ENCODE peak calls at places on chromosomes 7 and 10, in four cellular contexts. J, G, N and Y are unnamed samples.

GRCh38 chr10:91090761-91091529 is 129.5 kb upstream of the PCGF5 start:
- DNase-seq in J (peak; percentile 17), G (no peak), N (no peak), Y (no peak)

GRCh38 chr7:90224204-90224603 is 12.7 kb downstream of the STEAP2 start:
- DNase-seq in J (no peak), G (no peak), N (peak; percentile 85), Y (no peak)

GRCh38 chr7:116628971-116629586 is 42.9 kb upstream of the MET start:
- DNase-seq in J (no peak), G (no peak), N (no peak), Y (no peak)

GRCh38 chr7:26279405-26279804 is 12.3 kb upstream of the SNX10 start:
- DNase-seq in J (no peak), G (no peak), N (no peak), Y (no peak)

GRCh38 chr10:7857259-7857658 is 39.0 kb downstream of the TAF3 start:
- DNase-seq in J (no peak), G (no peak), N (no peak), Y (no peak)

GRCh38 chr7:124022551-124022950 is 10.3 kb downstream of the TMEM229A start:
- DNase-seq in J (no peak), G (no peak), N (no peak), Y (no peak)

GRCh38 chr10:90775351-90776028 is 82.3 kb downstream of the HTR7 start:
- DNase-seq in J (peak; percentile 23), G (no peak), N (peak; percentile 88), Y (no peak)

GRCh38 chr7:94529516-94529915 is 19.9 kb downstream of the CASD1 start:
- DNase-seq in J (peak; percentile 19), G (no peak), N (peak; percentile 49), Y (no peak)

GRCh38 chr10:50512743-50513416 is 110.9 kb downstream of the SGMS1 start:
- DNase-seq in J (no peak), G (no peak), N (no peak), Y (no peak)

GRCh38 chr10:6022693-6023092 is 39.5 kb downstream of the IL2RA start:
- DNase-seq in J (no peak), G (no peak), N (no peak), Y (no peak)

GRCh38 chr10:52778511-52779392 is 6.2 kb upstream of the MBL2 start:
- DNase-seq in J (no peak), G (no peak), N (peak; percentile 65), Y (no peak)

GRCh38 chr7:25565949-25566348 is 337.7 kb upstream of the NPVF start:
- DNase-seq in J (peak; percentile 74), G (peak; percentile 77), N (peak; percentile 55), Y (peak; percentile 87)

GRCh38 chr10:119416855-119417254 is 125.7 kb downstream of the RGS10 start:
- DNase-seq in J (peak; percentile 69), G (peak; percentile 52), N (peak; percentile 70), Y (no peak)

GRCh38 chr10:36367362-36367761 is 725.3 kb upstream of the FZD8 start:
- DNase-seq in J (no peak), G (no peak), N (no peak), Y (no peak)

GRCh38 chr7:50391386-50391785 is 58.8 kb downstream of the FIGNL1 start:
- DNase-seq in J (no peak), G (no peak), N (no peak), Y (no peak)

GRCh38 chr7:98294798-98295382 is 13.4 kb downstream of the BRI3 start:
- DNase-seq in J (peak; percentile 62), G (peak; percentile 55), N (peak; percentile 84), Y (peak; percentile 81)

GRCh38 chr7:142883571-142884284 is 1.8 kb downstream of the TRPV6 start:
- DNase-seq in J (no peak), G (no peak), N (peak; percentile 30), Y (peak; percentile 64)

GRCh38 chr10:71713135-71714040 is 6.2 kb downstream of the C10orf105 start:
- DNase-seq in J (peak; percentile 9), G (no peak), N (peak; percentile 60), Y (no peak)

GRCh38 chr7:66190504-66190857 is 14.7 kb upstream of the TPST1 start:
- DNase-seq in J (no peak), G (no peak), N (no peak), Y (no peak)

GRCh38 chr10:127968659-127969058 is 61.8 kb downstream of the PTPRE start:
- DNase-seq in J (no peak), G (no peak), N (no peak), Y (no peak)

GRCh38 chr7:5500777-5501350 is 77.2 kb upstream of the TNRC18 start:
- DNase-seq in J (no peak), G (no peak), N (no peak), Y (no peak)

GRCh38 chr10:124251317-124251716 is 157.9 kb upstream of the CHST15 start:
- DNase-seq in J (no peak), G (no peak), N (no peak), Y (no peak)

GRCh38 chr7:55286666-55287065 is 78.5 kb upstream of the LANCL2 start:
- DNase-seq in J (no peak), G (no peak), N (no peak), Y (no peak)

GRCh38 chr10:119281581-119282071 is 74.3 kb downstream of the GRK5 start:
- DNase-seq in J (no peak), G (no peak), N (no peak), Y (no peak)

GRCh38 chr7:143304938-143305337 is 11.0 kb upstream of the CLCN1 start:
- DNase-seq in J (no peak), G (no peak), N (no peak), Y (no peak)

GRCh38 chr7:34191766-34192550 is 286.6 kb downstream of the BMPER start:
- DNase-seq in J (no peak), G (peak; percentile 62), N (no peak), Y (no peak)

GRCh38 chr7:154857240-154857639 is 145.7 kb downstream of the PAXIP1 start:
- DNase-seq in J (no peak), G (no peak), N (no peak), Y (no peak)

DNA sequence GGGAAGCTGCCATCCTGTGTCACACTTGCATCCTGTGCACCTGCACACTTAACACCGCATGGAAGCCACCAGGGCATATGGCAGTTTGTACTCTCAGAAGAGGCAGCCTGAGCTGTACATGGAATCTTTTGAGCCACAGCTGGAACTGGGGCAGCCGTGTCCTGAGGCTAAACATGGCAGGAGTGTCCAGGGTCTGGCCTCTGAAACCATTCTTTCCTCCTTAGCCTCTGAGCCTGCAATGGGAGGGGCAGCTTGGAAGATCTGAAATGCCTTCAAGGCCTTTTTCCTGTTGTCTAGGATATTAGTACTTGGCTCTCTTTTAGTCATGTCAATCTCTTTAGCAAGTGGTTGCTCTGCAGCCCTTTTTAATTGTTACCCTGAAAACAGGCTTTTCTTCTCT is 16.4 kb downstream of the PLCE1 start:
- DNase-seq in J (no peak), G (no peak), N (no peak), Y (peak; percentile 50)
- H2BK120ac ChIP-seq in J (no peak overlapping the region), G (no peak overlapping the region), N (no peak overlapping the region), Y (no peak overlapping the region)

GRCh38 chr10:60934215-60935175 is 9.5 kb downstream of the RHOBTB1 start:
- DNase-seq in J (no peak), G (no peak), N (no peak), Y (no peak)

GRCh38 chr10:60942134-60942533 is 1.9 kb downstream of the RHOBTB1 start:
- DNase-seq in J (no peak), G (no peak), N (no peak), Y (no peak)

GRCh38 chr10:60940435-60940834 is 3.5 kb downstream of the RHOBTB1 start:
- DNase-seq in J (no peak), G (no peak), N (no peak), Y (no peak)

GRCh38 chr10:60937022-60937421 is 7.0 kb downstream of the RHOBTB1 start:
- DNase-seq in J (no peak), G (no peak), N (no peak), Y (no peak)

DNA sequence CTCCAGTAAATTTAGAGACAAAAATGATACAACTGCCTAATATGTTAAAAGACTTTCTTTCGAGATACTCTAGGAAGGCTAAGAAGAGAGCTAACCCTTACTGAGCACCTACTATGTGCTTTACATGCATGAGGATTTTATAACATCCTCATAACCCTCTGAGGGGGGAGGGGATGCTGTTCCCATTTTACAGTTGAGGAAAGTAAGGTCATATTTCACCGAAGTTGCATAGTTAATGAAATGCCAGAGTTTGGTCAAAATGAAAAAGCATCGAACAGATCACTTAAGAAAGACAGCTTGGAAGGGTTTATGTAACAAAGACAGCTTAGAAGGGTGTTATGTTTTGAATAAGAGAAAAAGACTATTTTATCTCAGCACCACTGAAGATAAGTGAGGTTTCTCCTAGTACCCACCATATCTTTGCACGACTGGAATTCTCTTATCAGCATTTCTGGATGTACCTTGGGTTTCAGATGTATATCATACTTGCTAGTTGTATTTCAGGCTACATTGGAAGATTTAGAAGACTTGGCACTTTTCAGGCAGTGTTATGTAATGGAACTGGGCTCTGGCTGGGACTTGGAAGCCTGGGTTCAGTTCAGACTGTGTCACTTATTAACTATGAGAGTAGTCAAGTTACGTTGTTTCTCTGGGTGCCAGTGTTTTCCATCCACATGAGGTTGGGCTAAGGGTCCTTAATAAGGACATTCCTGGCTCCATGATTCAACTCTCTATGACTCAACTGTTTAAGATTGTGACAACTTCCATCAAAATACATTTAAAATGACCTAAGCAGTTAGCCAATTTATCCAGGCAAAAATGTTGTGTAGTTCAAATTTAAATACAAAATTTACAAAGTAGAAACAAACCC is 6.0 kb downstream of the RHOBTB1 start:
- DNase-seq in J (peak; percentile 69), G (no peak), N (peak; percentile 19), Y (peak; percentile 36)
- H2BK5ac ChIP-seq in J (no peak overlapping the region), G (no peak overlapping the region), N (no peak overlapping the region), Y (no peak overlapping the region)

DNA sequence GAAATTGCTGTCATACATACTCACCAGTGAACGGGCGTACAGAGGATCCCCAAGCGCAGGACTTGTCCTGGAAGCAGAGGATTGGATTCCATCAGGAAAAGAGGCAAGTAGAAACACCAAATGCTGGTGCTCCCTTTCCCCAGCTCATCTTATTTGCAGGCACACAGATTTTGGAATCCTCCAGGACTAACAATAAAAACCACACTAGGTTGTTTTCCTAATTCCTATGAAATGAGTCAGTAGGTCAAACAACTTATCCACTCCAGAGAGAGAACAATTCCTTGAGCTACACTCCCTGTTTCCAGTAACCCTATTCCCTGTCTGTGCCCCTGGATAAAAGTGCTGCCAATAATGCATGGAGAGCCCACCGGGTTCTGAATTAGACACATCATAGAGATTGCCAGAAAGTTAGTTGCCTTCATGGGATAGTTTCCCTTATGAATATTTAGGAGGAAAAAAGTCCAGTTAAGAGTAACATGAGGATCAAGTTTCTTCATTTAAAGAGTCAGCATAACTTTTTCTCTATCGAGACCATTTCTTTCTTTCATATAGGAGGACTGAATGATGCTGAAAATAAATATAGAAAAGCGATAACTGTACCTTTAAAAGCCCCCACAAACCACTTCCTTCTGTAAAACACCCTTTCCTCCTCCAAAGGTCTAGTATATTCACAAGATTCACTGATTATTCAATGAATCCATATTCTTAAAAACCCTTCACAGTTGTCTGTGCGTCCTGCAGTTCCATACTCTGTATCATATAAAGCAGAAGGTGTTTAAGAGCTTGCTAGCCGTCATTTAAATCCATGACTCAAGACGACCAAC is 178.3 kb upstream of the KLF14 start:
- DNase-seq in J (peak; percentile 80), G (no peak), N (peak; percentile 67), Y (no peak)
- H2BK120ac ChIP-seq in J (peak overlapping the region; percentile 64), G (no peak overlapping the region), N (no peak overlapping the region), Y (peak overlapping the region; percentile 49)

GRCh38 chr7:19708397-19709248 is at the start of gene POLR1F:
- DNase-seq in J (peak; percentile 96), G (peak; percentile 96), N (peak; percentile 98), Y (peak; percentile 100)
- H2BK5ac ChIP-seq in J (no peak within 1 kb of the TSS), G (peak within 1 kb of the TSS; percentile 54), N (no peak within 1 kb of the TSS), Y (no peak within 1 kb of the TSS)

DNA sequence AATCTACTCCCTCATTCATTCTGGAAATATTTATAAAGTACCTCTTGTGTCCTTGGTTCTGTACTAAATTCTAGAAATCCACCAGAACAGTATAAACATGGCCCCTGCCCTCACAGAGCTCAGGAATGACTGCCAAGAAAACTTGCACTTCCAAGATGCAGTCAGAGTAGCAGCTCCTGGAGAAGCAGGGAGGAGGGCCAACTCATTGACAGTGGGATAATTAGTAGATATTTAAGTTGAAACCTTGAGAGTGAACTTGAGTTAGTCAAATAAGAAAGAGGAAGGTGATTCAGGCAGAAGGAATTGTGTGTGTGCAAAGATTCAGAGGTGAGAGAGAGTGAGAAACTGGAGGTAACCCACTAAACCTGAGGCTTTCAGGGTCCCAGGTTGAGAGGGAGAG is 182.2 kb upstream of the INHBA start:
- DNase-seq in J (peak; percentile 38), G (no peak), N (no peak), Y (no peak)
- H2BK120ac ChIP-seq in J (peak overlapping the region; percentile 27), G (no peak overlapping the region), N (no peak overlapping the region), Y (peak overlapping the region; percentile 18)